ENCODE peak calls at places on chromosomes 16 and 17, in seven cellular contexts. One of them, this sample, is unnamed.

GRCh38 chr17:45847101-45847500 is 2.4 kb downstream of the SPPL2C start:
- DNase-seq in IMR-90: no peak
- DNase-seq in Peyer's patch: no peak
- DNase-seq in HCT116: no peak
- DNase-seq in ovary: no peak
- DNase-seq in body of pancreas: no peak
- DNase-seq in esophagus squamous epithelium: no peak
- DNase-seq in this sample: no peak

GRCh38 chr16:48611329-48612137 is 1.6 kb upstream of the N4BP1 start:
- DNase-seq in HCT116: no peak
- DNase-seq in Peyer's patch: peak; percentile 67
- DNase-seq in body of pancreas: no peak
- DNase-seq in IMR-90: no peak
- DNase-seq in ovary: no peak
- DNase-seq in esophagus squamous epithelium: no peak
- DNase-seq in this sample: no peak

GRCh38 chr17:72539981-72540897 is 419.4 kb downstream of the SOX9 start:
- DNase-seq in body of pancreas: peak; percentile 81
- DNase-seq in IMR-90: peak; percentile 61
- DNase-seq in HCT116: peak; percentile 45
- DNase-seq in ovary: peak; percentile 53
- DNase-seq in Peyer's patch: no peak
- DNase-seq in esophagus squamous epithelium: no peak
- DNase-seq in this sample: no peak

GRCh38 chr17:82380860-82381702 is 9.5 kb downstream of the UTS2R start:
- DNase-seq in esophagus squamous epithelium: no peak
- DNase-seq in Peyer's patch: no peak
- DNase-seq in body of pancreas: no peak
- DNase-seq in HCT116: no peak
- DNase-seq in IMR-90: peak; percentile 32
- DNase-seq in ovary: no peak
- DNase-seq in this sample: no peak

GRCh38 chr16:86477642-86478041 is 32.7 kb upstream of the FOXF1 start:
- DNase-seq in IMR-90: peak; percentile 83
- DNase-seq in esophagus squamous epithelium: no peak
- DNase-seq in Peyer's patch: no peak
- DNase-seq in HCT116: no peak
- DNase-seq in ovary: no peak
- DNase-seq in body of pancreas: no peak
- DNase-seq in this sample: no peak

GRCh38 chr17:75260679-75261335 is 599 bp downstream of the GGA3 start:
- DNase-seq in Peyer's patch: no peak
- DNase-seq in IMR-90: peak; percentile 24
- DNase-seq in HCT116: no peak
- DNase-seq in ovary: no peak
- DNase-seq in esophagus squamous epithelium: no peak
- DNase-seq in body of pancreas: no peak
- DNase-seq in this sample: no peak

GRCh38 chr17:48543854-48544355 is 1.0 kb downstream of the HOXB2 start:
- DNase-seq in HCT116: no peak
- DNase-seq in esophagus squamous epithelium: no peak
- DNase-seq in IMR-90: no peak
- DNase-seq in Peyer's patch: no peak
- DNase-seq in ovary: no peak
- DNase-seq in body of pancreas: no peak
- DNase-seq in this sample: no peak

GRCh38 chr16:69727916-69728270 is 1.5 kb upstream of the NQO1 start:
- DNase-seq in IMR-90: no peak
- DNase-seq in ovary: no peak
- DNase-seq in body of pancreas: no peak
- DNase-seq in Peyer's patch: no peak
- DNase-seq in HCT116: no peak
- DNase-seq in esophagus squamous epithelium: no peak
- DNase-seq in this sample: no peak

GRCh38 chr16:74743668-74744299 is 30.8 kb downstream of the FA2H start:
- DNase-seq in IMR-90: peak; percentile 79
- DNase-seq in body of pancreas: peak; percentile 96
- DNase-seq in Peyer's patch: peak; percentile 20
- DNase-seq in HCT116: peak; percentile 97
- DNase-seq in ovary: no peak
- DNase-seq in esophagus squamous epithelium: no peak
- DNase-seq in this sample: no peak

GRCh38 chr17:57135026-57135747 is 50.1 kb downstream of the AKAP1 start:
- DNase-seq in Peyer's patch: no peak
- DNase-seq in body of pancreas: no peak
- DNase-seq in ovary: no peak
- DNase-seq in HCT116: no peak
- DNase-seq in IMR-90: no peak
- DNase-seq in esophagus squamous epithelium: no peak
- DNase-seq in this sample: no peak

GRCh38 chr17:17134952-17135340 is 71.2 kb downstream of the PLD6 start:
- DNase-seq in ovary: no peak
- DNase-seq in HCT116: no peak
- DNase-seq in esophagus squamous epithelium: no peak
- DNase-seq in Peyer's patch: no peak
- DNase-seq in IMR-90: no peak
- DNase-seq in body of pancreas: no peak
- DNase-seq in this sample: no peak

GRCh38 chr17:16886655-16887322 is 85.1 kb downstream of the TNFRSF13B start:
- DNase-seq in IMR-90: no peak
- DNase-seq in ovary: no peak
- DNase-seq in HCT116: no peak
- DNase-seq in body of pancreas: no peak
- DNase-seq in esophagus squamous epithelium: no peak
- DNase-seq in Peyer's patch: no peak
- DNase-seq in this sample: peak; percentile 90

GRCh38 chr16:67249762-67250327 is 1.1 kb downstream of the SLC9A5 start:
- DNase-seq in ovary: no peak
- DNase-seq in Peyer's patch: no peak
- DNase-seq in body of pancreas: no peak
- DNase-seq in HCT116: no peak
- DNase-seq in IMR-90: peak; percentile 35
- DNase-seq in esophagus squamous epithelium: no peak
- DNase-seq in this sample: no peak

GRCh38 chr17:12320286-12320685 is 299.6 kb downstream of the MAP2K4 start:
- DNase-seq in Peyer's patch: no peak
- DNase-seq in ovary: no peak
- DNase-seq in HCT116: no peak
- DNase-seq in IMR-90: peak; percentile 91
- DNase-seq in esophagus squamous epithelium: no peak
- DNase-seq in body of pancreas: no peak
- DNase-seq in this sample: no peak

GRCh38 chr17:47785538-47786123 is 36.0 kb downstream of the OSBPL7 start:
- DNase-seq in esophagus squamous epithelium: no peak
- DNase-seq in body of pancreas: no peak
- DNase-seq in Peyer's patch: no peak
- DNase-seq in ovary: no peak
- DNase-seq in HCT116: no peak
- DNase-seq in IMR-90: peak; percentile 16
- DNase-seq in this sample: no peak

GRCh38 chr16:84569382-84569987 is 48.4 kb downstream of the COTL1 start:
- DNase-seq in body of pancreas: no peak
- DNase-seq in esophagus squamous epithelium: no peak
- DNase-seq in IMR-90: no peak
- DNase-seq in ovary: no peak
- DNase-seq in Peyer's patch: no peak
- DNase-seq in HCT116: no peak
- DNase-seq in this sample: no peak

GRCh38 chr17:66451188-66452149 is 149.1 kb downstream of the PRKCA start:
- DNase-seq in Peyer's patch: no peak
- DNase-seq in esophagus squamous epithelium: no peak
- DNase-seq in HCT116: no peak
- DNase-seq in ovary: no peak
- DNase-seq in IMR-90: no peak
- DNase-seq in body of pancreas: peak; percentile 45
- DNase-seq in this sample: no peak

GRCh38 chr16:49078571-49078970 is 203.1 kb downstream of the CBLN1 start:
- DNase-seq in ovary: no peak
- DNase-seq in body of pancreas: no peak
- DNase-seq in esophagus squamous epithelium: no peak
- DNase-seq in Peyer's patch: no peak
- DNase-seq in IMR-90: no peak
- DNase-seq in HCT116: no peak
- DNase-seq in this sample: peak; percentile 68

GRCh38 chr17:55624789-55625433 is 97.8 kb downstream of the TMEM100 start:
- DNase-seq in ovary: no peak
- DNase-seq in esophagus squamous epithelium: no peak
- DNase-seq in Peyer's patch: no peak
- DNase-seq in HCT116: no peak
- DNase-seq in IMR-90: no peak
- DNase-seq in body of pancreas: no peak
- DNase-seq in this sample: no peak

GRCh38 chr17:35084987-35085386 is 21.5 kb upstream of the RFFL start:
- DNase-seq in ovary: no peak
- DNase-seq in Peyer's patch: no peak
- DNase-seq in IMR-90: peak; percentile 72
- DNase-seq in esophagus squamous epithelium: no peak
- DNase-seq in body of pancreas: no peak
- DNase-seq in HCT116: peak; percentile 81
- DNase-seq in this sample: no peak

GRCh38 chr17:78653382-78653781 is 76.2 kb upstream of the DNAH17 start:
- DNase-seq in IMR-90: peak; percentile 47
- DNase-seq in esophagus squamous epithelium: no peak
- DNase-seq in Peyer's patch: no peak
- DNase-seq in ovary: no peak
- DNase-seq in HCT116: no peak
- DNase-seq in body of pancreas: no peak
- DNase-seq in this sample: no peak

GRCh38 chr17:7848131-7848579 is 6.7 kb upstream of the TMEM88 start:
- DNase-seq in ovary: no peak
- DNase-seq in esophagus squamous epithelium: no peak
- DNase-seq in Peyer's patch: no peak
- DNase-seq in IMR-90: no peak
- DNase-seq in body of pancreas: peak; percentile 11
- DNase-seq in HCT116: no peak
- DNase-seq in this sample: no peak
- H3K36me3 ChIP-seq in ovary: no peaks in the 10 kb centered on the region
- H3K36me3 ChIP-seq in esophagus squamous epithelium: peaks cover 48% of the 10 kb centered on the region
- H3K36me3 ChIP-seq in Peyer's patch: no peaks in the 10 kb centered on the region
- H3K36me3 ChIP-seq in IMR-90: peaks cover 63% of the 10 kb centered on the region
- H3K36me3 ChIP-seq in body of pancreas: peaks cover 16% of the 10 kb centered on the region
- H3K36me3 ChIP-seq in HCT116: peaks cover 31% of the 10 kb centered on the region
- H3K36me3 ChIP-seq in this sample: peaks cover 62% of the 10 kb centered on the region

GRCh38 chr16:57148481-57148880 is 37.4 kb downstream of the PSME3IP1 start:
- DNase-seq in Peyer's patch: no peak
- DNase-seq in esophagus squamous epithelium: no peak
- DNase-seq in body of pancreas: no peak
- DNase-seq in ovary: no peak
- DNase-seq in HCT116: no peak
- DNase-seq in IMR-90: no peak
- DNase-seq in this sample: no peak

GRCh38 chr16:57145046-57145963 is 40.5 kb downstream of the PSME3IP1 start:
- DNase-seq in Peyer's patch: no peak
- DNase-seq in HCT116: no peak
- DNase-seq in IMR-90: no peak
- DNase-seq in esophagus squamous epithelium: no peak
- DNase-seq in ovary: no peak
- DNase-seq in body of pancreas: no peak
- DNase-seq in this sample: no peak

GRCh38 chr16:57145964-57146647 is 39.7 kb downstream of the PSME3IP1 start:
- DNase-seq in ovary: no peak
- DNase-seq in esophagus squamous epithelium: no peak
- DNase-seq in Peyer's patch: no peak
- DNase-seq in HCT116: no peak
- DNase-seq in IMR-90: no peak
- DNase-seq in body of pancreas: no peak
- DNase-seq in this sample: no peak

GRCh38 chr16:57147381-57148191 is 38.3 kb downstream of the PSME3IP1 start:
- DNase-seq in esophagus squamous epithelium: no peak
- DNase-seq in Peyer's patch: no peak
- DNase-seq in IMR-90: peak; percentile 46
- DNase-seq in body of pancreas: no peak
- DNase-seq in HCT116: no peak
- DNase-seq in ovary: no peak
- DNase-seq in this sample: no peak

GRCh38 chr16:57146735-57147134 is 39.1 kb downstream of the PSME3IP1 start:
- DNase-seq in Peyer's patch: no peak
- DNase-seq in body of pancreas: no peak
- DNase-seq in HCT116: no peak
- DNase-seq in ovary: no peak
- DNase-seq in esophagus squamous epithelium: no peak
- DNase-seq in IMR-90: no peak
- DNase-seq in this sample: no peak
- H3K4me1 ChIP-seq in Peyer's patch: peaks cover 15% of the 10 kb centered on the region
- H3K4me1 ChIP-seq in body of pancreas: peaks cover 26% of the 10 kb centered on the region
- H3K4me1 ChIP-seq in HCT116: no peaks in the 10 kb centered on the region
- H3K4me1 ChIP-seq in ovary: peaks cover 3% of the 10 kb centered on the region
- H3K4me1 ChIP-seq in esophagus squamous epithelium: peaks cover 20% of the 10 kb centered on the region
- H3K4me1 ChIP-seq in IMR-90: peaks cover 6% of the 10 kb centered on the region
- H3K4me1 ChIP-seq in this sample: peaks cover 60% of the 10 kb centered on the region

DNA sequence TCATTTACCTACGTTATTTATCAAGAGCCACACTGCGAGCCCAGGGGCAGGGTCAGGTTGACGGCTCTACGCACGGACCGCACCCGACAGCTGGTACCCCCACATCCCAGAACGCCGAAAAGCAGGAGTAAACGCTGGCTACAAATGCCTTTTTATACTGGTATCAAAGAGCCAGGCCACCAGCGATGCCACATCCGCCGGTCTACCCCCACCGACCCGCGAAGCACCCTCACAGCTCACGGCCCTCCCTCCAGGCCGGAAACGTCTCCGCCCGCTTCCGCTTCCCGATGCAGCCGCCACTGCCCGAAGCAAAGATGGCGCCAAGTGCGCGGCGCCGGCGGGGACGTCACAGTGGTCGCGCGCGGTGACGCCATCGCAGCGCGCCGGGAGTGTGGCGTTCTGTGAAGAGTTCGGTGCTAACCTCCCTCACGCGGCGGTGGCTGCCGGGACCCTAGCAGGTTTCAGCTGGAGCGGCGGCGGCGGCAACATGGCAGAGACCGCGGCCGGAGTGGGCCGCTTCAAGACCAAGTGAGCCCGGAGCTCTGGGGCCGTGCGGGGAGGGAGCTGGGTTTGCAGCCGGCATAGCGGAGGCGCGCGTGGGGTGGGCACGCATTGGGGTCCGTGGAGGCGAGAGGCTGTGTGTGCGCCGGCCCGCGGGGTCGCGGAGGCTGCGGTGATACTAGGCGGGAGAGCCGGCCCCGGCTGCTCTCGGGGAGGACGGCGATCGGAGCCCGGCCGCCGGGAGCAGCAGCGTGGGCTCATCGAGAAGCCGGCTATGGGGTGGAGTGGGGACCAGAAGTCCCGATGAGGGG is at the start of gene TBL3:
- DNase-seq in esophagus squamous epithelium: peak; percentile 70
- DNase-seq in HCT116: peak; percentile 83
- DNase-seq in IMR-90: peak; percentile 92
- DNase-seq in Peyer's patch: peak; percentile 93
- DNase-seq in body of pancreas: peak; percentile 93
- DNase-seq in ovary: peak; percentile 90
- DNase-seq in this sample: peak; percentile 98
- TF ChIP-seq POLR2A in esophagus squamous epithelium: peak; percentile 94
- TF ChIP-seq POLR2A in HCT116: peak; percentile 85
- TF ChIP-seq POLR2A in IMR-90: peak; percentile 94
- TF ChIP-seq POLR2A in Peyer's patch: peak; percentile 94
- TF ChIP-seq POLR2A in body of pancreas: peak; percentile 95
- TF ChIP-seq POLR2A in ovary: peak; percentile 95
- TF ChIP-seq POLR2A in this sample: peak; percentile 89

DNA sequence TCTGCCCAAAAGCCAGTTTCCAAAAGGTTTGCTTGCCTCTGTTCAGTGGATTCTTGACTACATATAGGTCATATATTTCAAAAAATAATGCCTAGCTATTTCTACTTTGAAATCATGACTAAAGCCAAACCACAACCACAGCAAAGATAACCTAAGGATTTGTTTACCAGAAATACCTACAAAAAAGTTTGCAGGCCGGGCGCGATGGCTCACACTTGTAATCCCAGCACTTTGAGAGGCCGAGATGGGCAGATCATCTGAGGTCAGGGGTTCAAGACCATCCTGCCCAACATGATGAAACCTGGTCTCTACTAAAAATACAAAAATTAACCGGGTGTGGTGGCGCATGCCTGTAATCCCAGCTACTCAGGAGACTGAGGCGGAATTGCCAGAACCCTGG is 15.2 kb downstream of the CARHSP1 start:
- DNase-seq in HCT116: no peak
- DNase-seq in esophagus squamous epithelium: no peak
- DNase-seq in Peyer's patch: no peak
- DNase-seq in IMR-90: no peak
- DNase-seq in ovary: no peak
- DNase-seq in body of pancreas: no peak
- DNase-seq in this sample: no peak
- H3K36me3 ChIP-seq in HCT116: peaks cover 26% of the 10 kb centered on the region
- H3K36me3 ChIP-seq in esophagus squamous epithelium: peaks cover 21% of the 10 kb centered on the region
- H3K36me3 ChIP-seq in Peyer's patch: no peaks in the 10 kb centered on the region
- H3K36me3 ChIP-seq in IMR-90: peaks cover 74% of the 10 kb centered on the region
- H3K36me3 ChIP-seq in ovary: no peaks in the 10 kb centered on the region
- H3K36me3 ChIP-seq in body of pancreas: peaks cover 22% of the 10 kb centered on the region
- H3K36me3 ChIP-seq in this sample: peaks cover 56% of the 10 kb centered on the region

This sample was measured in esophagus muscularis mucosa.